ENCODE peak calls at places on chromosomes 5 and 9, in ten cellular contexts. One of them, this sample, is unnamed.

GRCh38 chr9:34715639-34716215 is 5.8 kb upstream of the CCL21 start:
- DNase-seq in GM12865: no peak
- DNase-seq in GM06990: no peak
- DNase-seq in heart left ventricle: no peak
- DNase-seq in suprapubic skin: no peak
- DNase-seq in psoas muscle: no peak
- DNase-seq in MCF 10A: peak
- DNase-seq in AG10803: no peak
- DNase-seq in A673: no peak
- DNase-seq in endothelial cell: no peak
- DNase-seq in this sample: no peak

GRCh38 chr9:137461316-137461662 is 2.2 kb upstream of the NSMF start:
- DNase-seq in GM12865: no peak
- DNase-seq in GM06990: no peak
- DNase-seq in heart left ventricle: peak
- DNase-seq in suprapubic skin: no peak
- DNase-seq in psoas muscle: no peak
- DNase-seq in MCF 10A: no peak
- DNase-seq in AG10803: no peak
- DNase-seq in A673: no peak
- DNase-seq in endothelial cell: no peak
- DNase-seq in this sample: no peak

GRCh38 chr9:28317706-28318210 is 744.5 kb upstream of the C9orf72 start:
- DNase-seq in GM12865: no peak
- DNase-seq in GM06990: no peak
- DNase-seq in heart left ventricle: no peak
- DNase-seq in suprapubic skin: no peak
- DNase-seq in psoas muscle: no peak
- DNase-seq in MCF 10A: no peak
- DNase-seq in AG10803: no peak
- DNase-seq in A673: no peak
- DNase-seq in endothelial cell: no peak
- DNase-seq in this sample: no peak

GRCh38 chr5:156096259-156096658 is 230.7 kb upstream of the SGCD start:
- DNase-seq in GM12865: no peak
- DNase-seq in GM06990: no peak
- DNase-seq in heart left ventricle: no peak
- DNase-seq in suprapubic skin: no peak
- DNase-seq in psoas muscle: no peak
- DNase-seq in MCF 10A: no peak
- DNase-seq in AG10803: peak
- DNase-seq in A673: no peak
- DNase-seq in endothelial cell: no peak
- DNase-seq in this sample: no peak

GRCh38 chr9:79346350-79347020 is 225.3 kb upstream of the TLE4 start:
- DNase-seq in GM12865: no peak
- DNase-seq in GM06990: no peak
- DNase-seq in heart left ventricle: no peak
- DNase-seq in suprapubic skin: no peak
- DNase-seq in psoas muscle: no peak
- DNase-seq in MCF 10A: peak
- DNase-seq in AG10803: peak
- DNase-seq in A673: no peak
- DNase-seq in endothelial cell: no peak
- DNase-seq in this sample: no peak

GRCh38 chr5:75091597-75091996 is 39.2 kb upstream of the GCNT4 start:
- DNase-seq in GM12865: no peak
- DNase-seq in GM06990: no peak
- DNase-seq in heart left ventricle: no peak
- DNase-seq in suprapubic skin: no peak
- DNase-seq in psoas muscle: no peak
- DNase-seq in MCF 10A: peak
- DNase-seq in AG10803: peak
- DNase-seq in A673: no peak
- DNase-seq in endothelial cell: no peak
- DNase-seq in this sample: no peak

GRCh38 chr5:58311526-58311925 is 148.4 kb downstream of the PLK2 start:
- DNase-seq in GM12865: no peak
- DNase-seq in GM06990: no peak
- DNase-seq in heart left ventricle: no peak
- DNase-seq in suprapubic skin: no peak
- DNase-seq in psoas muscle: no peak
- DNase-seq in MCF 10A: no peak
- DNase-seq in AG10803: no peak
- DNase-seq in A673: no peak
- DNase-seq in endothelial cell: no peak
- DNase-seq in this sample: no peak

GRCh38 chr5:157366741-157367684 is 93.0 kb upstream of the NIPAL4 start:
- DNase-seq in GM12865: peak
- DNase-seq in GM06990: no peak
- DNase-seq in heart left ventricle: no peak
- DNase-seq in suprapubic skin: no peak
- DNase-seq in psoas muscle: no peak
- DNase-seq in MCF 10A: peak
- DNase-seq in AG10803: peak
- DNase-seq in A673: peak
- DNase-seq in endothelial cell: peak
- DNase-seq in this sample: no peak

GRCh38 chr9:127004946-127005769 is 90.6 kb downstream of the RALGPS1 start:
- DNase-seq in GM12865: peak
- DNase-seq in GM06990: peak
- DNase-seq in heart left ventricle: no peak
- DNase-seq in suprapubic skin: no peak
- DNase-seq in psoas muscle: peak
- DNase-seq in MCF 10A: peak
- DNase-seq in AG10803: peak
- DNase-seq in A673: no peak
- DNase-seq in endothelial cell: no peak
- DNase-seq in this sample: no peak

GRCh38 chr5:96408276-96408777 is 24.7 kb downstream of the PCSK1 start:
- DNase-seq in GM12865: no peak
- DNase-seq in GM06990: no peak
- DNase-seq in heart left ventricle: no peak
- DNase-seq in suprapubic skin: no peak
- DNase-seq in psoas muscle: no peak
- DNase-seq in MCF 10A: peak
- DNase-seq in AG10803: peak
- DNase-seq in A673: no peak
- DNase-seq in endothelial cell: no peak
- DNase-seq in this sample: no peak

GRCh38 chr9:137008312-137008711 is 11.9 kb upstream of the CLIC3 start:
- DNase-seq in GM12865: no peak
- DNase-seq in GM06990: no peak
- DNase-seq in heart left ventricle: no peak
- DNase-seq in suprapubic skin: no peak
- DNase-seq in psoas muscle: no peak
- DNase-seq in MCF 10A: no peak
- DNase-seq in AG10803: no peak
- DNase-seq in A673: no peak
- DNase-seq in endothelial cell: no peak
- DNase-seq in this sample: no peak

GRCh38 chr9:98860871-98861293 is 53.4 kb downstream of the GALNT12 start:
- DNase-seq in GM12865: peak
- DNase-seq in GM06990: no peak
- DNase-seq in heart left ventricle: peak
- DNase-seq in suprapubic skin: no peak
- DNase-seq in psoas muscle: peak
- DNase-seq in MCF 10A: peak
- DNase-seq in AG10803: peak
- DNase-seq in A673: no peak
- DNase-seq in endothelial cell: peak
- DNase-seq in this sample: no peak

GRCh38 chr5:3996871-3997410 is 401.3 kb downstream of the IRX1 start:
- DNase-seq in GM12865: no peak
- DNase-seq in GM06990: no peak
- DNase-seq in heart left ventricle: no peak
- DNase-seq in suprapubic skin: no peak
- DNase-seq in psoas muscle: no peak
- DNase-seq in MCF 10A: no peak
- DNase-seq in AG10803: no peak
- DNase-seq in A673: no peak
- DNase-seq in endothelial cell: no peak
- DNase-seq in this sample: no peak

GRCh38 chr9:89352874-89353649 is 34.8 kb downstream of the SECISBP2 start:
- DNase-seq in GM12865: no peak
- DNase-seq in GM06990: no peak
- DNase-seq in heart left ventricle: no peak
- DNase-seq in suprapubic skin: no peak
- DNase-seq in psoas muscle: no peak
- DNase-seq in MCF 10A: no peak
- DNase-seq in AG10803: no peak
- DNase-seq in A673: no peak
- DNase-seq in endothelial cell: no peak
- DNase-seq in this sample: no peak

GRCh38 chr5:172795401-172795977 is 24.5 kb upstream of the DUSP1 start:
- DNase-seq in GM12865: no peak
- DNase-seq in GM06990: no peak
- DNase-seq in heart left ventricle: peak
- DNase-seq in suprapubic skin: peak
- DNase-seq in psoas muscle: peak
- DNase-seq in MCF 10A: peak
- DNase-seq in AG10803: peak
- DNase-seq in A673: no peak
- DNase-seq in endothelial cell: no peak
- DNase-seq in this sample: no peak
- TF ChIP-seq CTCF in GM12865: no peak
- TF ChIP-seq CTCF in GM06990: no peak
- TF ChIP-seq CTCF in heart left ventricle: no peak
- TF ChIP-seq CTCF in suprapubic skin: no peak
- TF ChIP-seq CTCF in psoas muscle: no peak
- TF ChIP-seq CTCF in MCF 10A: no peak
- TF ChIP-seq CTCF in AG10803: peak
- TF ChIP-seq CTCF in A673: no peak
- TF ChIP-seq CTCF in endothelial cell: no peak
- TF ChIP-seq CTCF in this sample: no peak

GRCh38 chr9:132167192-132167591 is 5.3 kb downstream of the NTNG2 start:
- DNase-seq in GM12865: no peak
- DNase-seq in GM06990: no peak
- DNase-seq in heart left ventricle: no peak
- DNase-seq in suprapubic skin: no peak
- DNase-seq in psoas muscle: no peak
- DNase-seq in MCF 10A: no peak
- DNase-seq in AG10803: no peak
- DNase-seq in A673: no peak
- DNase-seq in endothelial cell: no peak
- DNase-seq in this sample: no peak

GRCh38 chr9:132168851-132169250 is 7.0 kb downstream of the NTNG2 start:
- DNase-seq in GM12865: no peak
- DNase-seq in GM06990: no peak
- DNase-seq in heart left ventricle: no peak
- DNase-seq in suprapubic skin: no peak
- DNase-seq in psoas muscle: no peak
- DNase-seq in MCF 10A: no peak
- DNase-seq in AG10803: no peak
- DNase-seq in A673: no peak
- DNase-seq in endothelial cell: no peak
- DNase-seq in this sample: no peak

GRCh38 chr9:132164604-132165362 is 2.9 kb downstream of the NTNG2 start:
- DNase-seq in GM12865: no peak
- DNase-seq in GM06990: no peak
- DNase-seq in heart left ventricle: no peak
- DNase-seq in suprapubic skin: no peak
- DNase-seq in psoas muscle: no peak
- DNase-seq in MCF 10A: peak
- DNase-seq in AG10803: peak
- DNase-seq in A673: no peak
- DNase-seq in endothelial cell: no peak
- DNase-seq in this sample: no peak

GRCh38 chr9:132168347-132168746 is 6.5 kb downstream of the NTNG2 start:
- DNase-seq in GM12865: no peak
- DNase-seq in GM06990: no peak
- DNase-seq in heart left ventricle: peak
- DNase-seq in suprapubic skin: no peak
- DNase-seq in psoas muscle: peak
- DNase-seq in MCF 10A: peak
- DNase-seq in AG10803: no peak
- DNase-seq in A673: peak
- DNase-seq in endothelial cell: no peak
- DNase-seq in this sample: no peak

DNA sequence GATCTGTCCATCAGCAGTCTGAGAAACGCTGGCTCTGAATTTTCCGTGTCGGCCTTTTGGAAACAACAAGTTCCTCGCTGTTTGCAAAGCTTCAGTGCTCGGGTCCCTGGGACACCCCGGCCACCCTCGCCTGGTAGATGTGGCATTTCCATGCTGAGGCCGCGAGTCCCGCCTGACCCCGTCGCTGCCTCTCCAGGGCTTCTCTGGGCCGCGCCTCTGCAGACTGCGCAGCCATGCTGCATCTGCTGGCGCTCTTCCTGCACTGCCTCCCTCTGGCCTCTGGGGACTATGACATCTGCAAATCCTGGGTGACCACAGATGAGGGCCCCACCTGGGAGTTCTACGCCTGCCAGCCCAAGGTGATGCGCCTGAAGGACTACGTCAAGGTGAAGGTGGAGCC is 4.7 kb downstream of the NTNG2 start:
- DNase-seq in GM12865: no peak
- DNase-seq in GM06990: no peak
- DNase-seq in heart left ventricle: no peak
- DNase-seq in suprapubic skin: no peak
- DNase-seq in psoas muscle: no peak
- DNase-seq in MCF 10A: no peak
- DNase-seq in AG10803: no peak
- DNase-seq in A673: no peak
- DNase-seq in endothelial cell: no peak
- DNase-seq in this sample: no peak
- TF ChIP-seq CTCF in GM12865: no peak
- TF ChIP-seq CTCF in GM06990: peak
- TF ChIP-seq CTCF in heart left ventricle: no peak
- TF ChIP-seq CTCF in suprapubic skin: no peak
- TF ChIP-seq CTCF in psoas muscle: no peak
- TF ChIP-seq CTCF in MCF 10A: peak
- TF ChIP-seq CTCF in AG10803: no peak
- TF ChIP-seq CTCF in A673: peak
- TF ChIP-seq CTCF in endothelial cell: no peak
- TF ChIP-seq CTCF in this sample: no peak

DNA sequence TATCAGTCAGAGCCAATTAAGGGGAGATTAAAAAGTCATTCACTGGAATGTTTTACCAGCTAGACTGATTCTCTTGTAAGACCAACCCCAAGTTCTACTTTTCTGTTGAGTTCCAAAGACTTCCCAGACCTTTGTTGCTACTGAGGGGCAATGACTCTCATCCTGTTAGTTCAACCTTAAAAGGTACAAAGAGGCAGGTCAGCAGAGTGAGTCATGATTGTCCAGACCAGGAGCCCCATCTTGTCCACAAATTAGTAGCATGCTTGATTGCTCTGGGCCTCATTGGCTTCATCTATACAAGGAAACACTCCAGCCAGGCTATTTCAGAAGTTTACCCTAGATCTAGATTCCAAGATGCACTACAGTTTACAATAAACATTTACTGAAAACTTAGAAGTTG is 79.9 kb upstream of the IL7R start:
- DNase-seq in GM12865: no peak
- DNase-seq in GM06990: no peak
- DNase-seq in heart left ventricle: no peak
- DNase-seq in suprapubic skin: no peak
- DNase-seq in psoas muscle: no peak
- DNase-seq in MCF 10A: no peak
- DNase-seq in AG10803: no peak
- DNase-seq in A673: no peak
- DNase-seq in endothelial cell: no peak
- DNase-seq in this sample: no peak
- TF ChIP-seq CTCF in GM12865: no peak
- TF ChIP-seq CTCF in GM06990: no peak
- TF ChIP-seq CTCF in heart left ventricle: no peak
- TF ChIP-seq CTCF in suprapubic skin: no peak
- TF ChIP-seq CTCF in psoas muscle: no peak
- TF ChIP-seq CTCF in MCF 10A: no peak
- TF ChIP-seq CTCF in AG10803: no peak
- TF ChIP-seq CTCF in A673: no peak
- TF ChIP-seq CTCF in endothelial cell: no peak
- TF ChIP-seq CTCF in this sample: no peak

GRCh38 chr5:178196986-178197385 is 7.3 kb upstream of the HNRNPAB start:
- DNase-seq in GM12865: no peak
- DNase-seq in GM06990: no peak
- DNase-seq in heart left ventricle: no peak
- DNase-seq in suprapubic skin: peak
- DNase-seq in psoas muscle: no peak
- DNase-seq in MCF 10A: no peak
- DNase-seq in AG10803: no peak
- DNase-seq in A673: no peak
- DNase-seq in endothelial cell: peak
- DNase-seq in this sample: no peak
- TF ChIP-seq CTCF in GM12865: peak
- TF ChIP-seq CTCF in GM06990: peak
- TF ChIP-seq CTCF in heart left ventricle: peak
- TF ChIP-seq CTCF in suprapubic skin: no peak
- TF ChIP-seq CTCF in psoas muscle: peak
- TF ChIP-seq CTCF in MCF 10A: peak
- TF ChIP-seq CTCF in AG10803: peak
- TF ChIP-seq CTCF in A673: peak
- TF ChIP-seq CTCF in endothelial cell: peak
- TF ChIP-seq CTCF in this sample: no peak